ENCODE peak calls at places on chromosomes 13 and 19, in seven cellular contexts. I is GM23248; Q is IMR-90; J is iris pigment epithelial cell; V is GM04503; B is uterus; T is stimulated activated naive B cell treated with anti-CD40 and anti-IgM and Interleukin-4, amounts not matched to agents 10 μg/mL and 1 μg/mL and 100 μg/mL, for 72 hours. U is an unnamed sample.

GRCh38 chr13:43522788-43523187 is 264.0 kb downstream of the ENOX1 start:
- DNase-seq in I (peak), Q (peak), J (peak), V (peak), B (no peak), T (no peak), U (no peak)

GRCh38 chr19:4547303-4548237 is 7.7 kb upstream of the LRG1 start:
- DNase-seq in I (peak), Q (no peak), J (no peak), V (no peak), B (no peak), T (no peak), U (no peak)

GRCh38 chr13:90640976-90641375 is 706.5 kb upstream of the MIR17HG start:
- DNase-seq in I (peak), Q (no peak), J (peak), V (no peak), B (no peak), T (no peak), U (no peak)

GRCh38 chr19:35347171-35347929 is at the start of gene FFAR1:
- DNase-seq in I (no peak), Q (no peak), J (no peak), V (no peak), B (no peak), T (peak), U (peak)

GRCh38 chr13:41631296-41631965 is 174.1 kb downstream of the RGCC start:
- DNase-seq in I (peak), Q (peak), J (no peak), V (no peak), B (no peak), T (no peak), U (no peak)

GRCh38 chr13:40315416-40316064 is 350.9 kb downstream of the FOXO1 start:
- DNase-seq in I (no peak), Q (no peak), J (peak), V (no peak), B (no peak), T (no peak), U (no peak)

GRCh38 chr19:50975766-50976165 is 6.4 kb upstream of the KLK6 start:
- DNase-seq in I (no peak), Q (no peak), J (no peak), V (no peak), B (no peak), T (no peak), U (no peak)

GRCh38 chr13:101416181-101417042 is at the start of gene NALCN:
- DNase-seq in I (peak), Q (no peak), J (peak), V (no peak), B (no peak), T (no peak), U (no peak)

GRCh38 chr19:4337906-4338440 is 654 bp downstream of the STAP2 start:
- DNase-seq in I (peak), Q (no peak), J (no peak), V (no peak), B (no peak), T (no peak), U (no peak)

GRCh38 chr19:29503785-29504184 is 22.0 kb upstream of the VSTM2B start:
- DNase-seq in I (no peak), Q (no peak), J (no peak), V (no peak), B (no peak), T (no peak), U (peak)

GRCh38 chr13:30796132-30796832 is 60.9 kb downstream of the ALOX5AP start:
- DNase-seq in I (peak), Q (peak), J (peak), V (peak), B (no peak), T (no peak), U (no peak)

GRCh38 chr19:3142292-3142670 is 6.4 kb downstream of the GNA15 start:
- DNase-seq in I (peak), Q (peak), J (peak), V (peak), B (no peak), T (no peak), U (no peak)

GRCh38 chr13:111115051-111115840 is at the start of gene ARHGEF7:
- DNase-seq in I (peak), Q (no peak), J (no peak), V (no peak), B (peak), T (no peak), U (no peak)

GRCh38 chr13:97411894-97412460 is 22.0 kb upstream of the RAP2A start:
- DNase-seq in I (peak), Q (no peak), J (no peak), V (peak), B (no peak), T (no peak), U (no peak)

GRCh38 chr13:46469064-46469463 is 82.0 kb upstream of the RUBCNL start:
- DNase-seq in I (peak), Q (no peak), J (peak), V (peak), B (no peak), T (no peak), U (no peak)

U was measured in mucosa of descending colon.